ENCODE peak calls at places on chromosomes 4 and X, in four cellular contexts. E, B, I and D are unnamed samples.

GRCh38 chr4:126086041-126086440 is 771.3 kb downstream of the FAT4 start:
- DNase-seq in E (no peak), B (no peak), I (no peak), D (no peak)

GRCh38 chrX:23779025-23779424 is 3.9 kb upstream of the SAT1 start:
- DNase-seq in E (no peak), B (no peak), I (no peak), D (no peak)

GRCh38 chr4:81757706-81758105 is 286.0 kb upstream of the RASGEF1B start:
- DNase-seq in E (no peak), B (no peak), I (no peak), D (no peak)

GRCh38 chrX:134782796-134783195 is 124.5 kb upstream of the PLAC1 start:
- DNase-seq in E (no peak), B (no peak), I (no peak), D (no peak)

GRCh38 chrX:626745-627509 is 3.7 kb upstream of the SHOX start:
- DNase-seq in E (no peak), B (no peak), I (no peak), D (no peak)

GRCh38 chr4:73811841-73812240 is 24.6 kb upstream of the CXCL6 start:
- DNase-seq in E (no peak), B (no peak), I (no peak), D (no peak)

GRCh38 chrX:155767101-155767878 is 113.9 kb upstream of the VAMP7 start:
- DNase-seq in E (peak; percentile 57), B (no peak), I (no peak), D (peak; percentile 22)

GRCh38 chrX:2767631-2768455 is 16.0 kb downstream of the XG start:
- DNase-seq in E (no peak), B (no peak), I (no peak), D (peak; percentile 30)

GRCh38 chr4:144782345-144782744 is 136.4 kb downstream of the HHIP start:
- DNase-seq in E (no peak), B (no peak), I (no peak), D (no peak)

GRCh38 chr4:142961866-142962265 is 115.8 kb upstream of the INPP4B start:
- DNase-seq in E (no peak), B (no peak), I (no peak), D (no peak)

GRCh38 chr4:161577604-161578301 is 586.0 kb downstream of the FSTL5 start:
- DNase-seq in E (no peak), B (no peak), I (no peak), D (no peak)

GRCh38 chr4:40747436-40747835 is 2.3 kb upstream of the NSUN7 start:
- DNase-seq in E (no peak), B (no peak), I (no peak), D (no peak)

GRCh38 chrX:119775517-119776238 is 15.8 kb downstream of the RPL39 start:
- DNase-seq in E (no peak), B (no peak), I (no peak), D (no peak)

GRCh38 chr4:146142768-146143167 is 32.8 kb upstream of the LSM6 start:
- DNase-seq in E (no peak), B (no peak), I (no peak), D (no peak)

GRCh38 chr4:176642472-176642871 is 150.2 kb downstream of the VEGFC start:
- DNase-seq in E (no peak), B (no peak), I (no peak), D (no peak)

GRCh38 chr4:76989391-76990061 is 40.0 kb downstream of the SEPTIN11 start:
- DNase-seq in E (no peak), B (no peak), I (no peak), D (no peak)

GRCh38 chrX:40176979-40177430 is 79.2 kb upstream of the BCOR start:
- DNase-seq in E (no peak), B (peak; percentile 1), I (no peak), D (no peak)

GRCh38 chrX:132488819-132489255 is at the start of gene MBNL3:
- DNase-seq in E (peak; percentile 19), B (peak; percentile 0), I (peak; percentile 57), D (no peak)

GRCh38 chr4:184444953-184445309 is 29.4 kb downstream of the IRF2 start:
- DNase-seq in E (no peak), B (no peak), I (no peak), D (no peak)

GRCh38 chrX:19889582-19890342 is 2.4 kb upstream of the SH3KBP1 start:
- DNase-seq in E (no peak), B (no peak), I (no peak), D (no peak)

GRCh38 chr4:24243641-24244040 is 340.7 kb downstream of the DHX15 start:
- DNase-seq in E (no peak), B (no peak), I (no peak), D (no peak)

GRCh38 chrX:8743126-8743732 is 11.3 kb upstream of the ANOS1 start:
- DNase-seq in E (peak; percentile 16), B (no peak), I (peak; percentile 52), D (no peak)

GRCh38 chr4:108175966-108176365 is 7.2 kb upstream of the LEF1 start:
- DNase-seq in E (no peak), B (no peak), I (no peak), D (no peak)

GRCh38 chr4:23631255-23631950 is 258.4 kb downstream of the PPARGC1A start:
- DNase-seq in E (peak; percentile 5), B (no peak), I (no peak), D (no peak)

GRCh38 chrX:6707497-6707896 is 172.6 kb upstream of the VCX3A start:
- DNase-seq in E (no peak), B (no peak), I (no peak), D (no peak)

GRCh38 chr4:8402640-8403039 is 37.9 kb downstream of the ACOX3 start:
- DNase-seq in E (no peak), B (no peak), I (no peak), D (no peak)

GRCh38 chrX:134236690-134237362 is at the start of gene CCDC160:
- DNase-seq in E (peak; percentile 51), B (peak; percentile 22), I (peak; percentile 64), D (no peak)

GRCh38 chrX:151984328-151984727 is 9.9 kb upstream of the GABRE start:
- DNase-seq in E (no peak), B (no peak), I (no peak), D (no peak)

GRCh38 chr4:182593864-182594263 is 323.3 kb downstream of the DCTD start:
- DNase-seq in E (no peak), B (no peak), I (no peak), D (no peak)

GRCh38 chrX:68355629-68355920 is 77.7 kb downstream of the OPHN1 start:
- DNase-seq in E (no peak), B (no peak), I (no peak), D (no peak)

GRCh38 chr4:1952046-1952700 is 56.6 kb downstream of the NELFA start:
- DNase-seq in E (no peak), B (no peak), I (no peak), D (no peak)

GRCh38 chrX:23374291-23374690 is 39.6 kb downstream of the PTCHD1 start:
- DNase-seq in E (no peak), B (no peak), I (no peak), D (no peak)

GRCh38 chr4:94409947-94410346 is 41.8 kb upstream of the PDLIM5 start:
- DNase-seq in E (no peak), B (no peak), I (no peak), D (no peak)

GRCh38 chr4:105683038-105683437 is 25.5 kb downstream of the INTS12 start:
- DNase-seq in E (peak; percentile 91), B (no peak), I (no peak), D (no peak)

GRCh38 chr4:128700659-128701350 is 108.7 kb upstream of the JADE1 start:
- DNase-seq in E (no peak), B (no peak), I (no peak), D (no peak)

GRCh38 chrX:44967221-44967620 is 94.2 kb downstream of the KDM6A start:
- DNase-seq in E (no peak), B (no peak), I (no peak), D (no peak)

GRCh38 chrX:93673869-93674271 is at the start of gene FAM133A:
- DNase-seq in E (no peak), B (no peak), I (no peak), D (no peak)